ENCODE peak calls at places on chromosome 4, in six cellular contexts. T is body of pancreas, Q is upper lobe of left lung, B is prostate gland, M is endothelial cell of umbilical vein, G is H1. N is an unnamed sample.

GRCh38 chr4:101400096-101400495 is 52.8 kb upstream of the PPP3CA start:
- DNase-seq in T (no peak), Q (no peak), B (no peak), M (no peak), G (no peak), N (no peak)

GRCh38 chr4:144557404-144557803 is 88.6 kb upstream of the HHIP start:
- DNase-seq in T (no peak), Q (no peak), B (no peak), M (peak; percentile 47), G (no peak), N (no peak)

GRCh38 chr4:174461438-174462106 is 60.7 kb downstream of the HPGD start:
- DNase-seq in T (no peak), Q (no peak), B (peak; percentile 46), M (no peak), G (no peak), N (no peak)

GRCh38 chr4:85147481-85148076 is 181.1 kb upstream of the WDFY3 start:
- DNase-seq in T (peak; percentile 81), Q (no peak), B (peak; percentile 31), M (peak; percentile 66), G (no peak), N (peak; percentile 46)

GRCh38 chr4:114267976-114268375 is 288.5 kb upstream of the ARSJ start:
- DNase-seq in T (no peak), Q (no peak), B (no peak), M (no peak), G (no peak), N (no peak)

GRCh38 chr4:80192937-80193336 is 4.4 kb upstream of the PRDM8 start:
- DNase-seq in T (no peak), Q (no peak), B (no peak), M (no peak), G (no peak), N (no peak)

GRCh38 chr4:39526810-39527295 is 386 bp downstream of the UGDH start:
- DNase-seq in T (no peak), Q (no peak), B (no peak), M (no peak), G (no peak), N (no peak)

GRCh38 chr4:162461952-162462351 is 298.2 kb upstream of the FSTL5 start:
- DNase-seq in T (no peak), Q (no peak), B (no peak), M (no peak), G (no peak), N (no peak)

GRCh38 chr4:154189346-154189745 is 302.3 kb downstream of the DCHS2 start:
- DNase-seq in T (no peak), Q (no peak), B (no peak), M (no peak), G (no peak), N (no peak)

GRCh38 chr4:123652501-123652900 is 255.9 kb downstream of the SPRY1 start:
- DNase-seq in T (no peak), Q (no peak), B (no peak), M (peak; percentile 65), G (no peak), N (no peak)

GRCh38 chr4:30191902-30192301 is 528.3 kb upstream of the PCDH7 start:
- DNase-seq in T (no peak), Q (no peak), B (no peak), M (no peak), G (no peak), N (no peak)

GRCh38 chr4:8540072-8540471 is 40.1 kb upstream of the GPR78 start:
- DNase-seq in T (no peak), Q (no peak), B (no peak), M (no peak), G (no peak), N (no peak)

GRCh38 chr4:23504094-23504493 is 385.8 kb downstream of the PPARGC1A start:
- DNase-seq in T (no peak), Q (no peak), B (no peak), M (no peak), G (no peak), N (no peak)

GRCh38 chr4:101114936-101115372 is 232.4 kb downstream of the PPP3CA start:
- DNase-seq in T (no peak), Q (no peak), B (no peak), M (no peak), G (peak; percentile 21), N (no peak)

GRCh38 chr4:110878413-110878812 is 255.5 kb upstream of the PITX2 start:
- DNase-seq in T (no peak), Q (no peak), B (no peak), M (no peak), G (no peak), N (no peak)

GRCh38 chr4:105560488-105560887 is 8.1 kb downstream of the ARHGEF38 start:
- DNase-seq in T (no peak), Q (no peak), B (no peak), M (no peak), G (no peak), N (no peak)

GRCh38 chr4:89897867-89898266 is 3.2 kb downstream of the MMRN1 start:
- DNase-seq in T (no peak), Q (no peak), B (no peak), M (peak; percentile 69), G (no peak), N (no peak)

GRCh38 chr4:159855731-159856130 is 752.9 kb downstream of the RAPGEF2 start:
- DNase-seq in T (no peak), Q (no peak), B (no peak), M (no peak), G (no peak), N (no peak)

GRCh38 chr4:112704991-112705845 is 68.3 kb downstream of the LARP7 start:
- DNase-seq in T (peak; percentile 31), Q (peak; percentile 76), B (peak; percentile 7), M (peak; percentile 46), G (peak; percentile 19), N (peak; percentile 39)

GRCh38 chr4:106463622-106464021 is 95.0 kb upstream of the GIMD1 start:
- DNase-seq in T (no peak), Q (no peak), B (no peak), M (no peak), G (no peak), N (no peak)

GRCh38 chr4:185346975-185347601 is 48.6 kb downstream of the LRP2BP start:
- DNase-seq in T (no peak), Q (no peak), B (no peak), M (no peak), G (no peak), N (no peak)

GRCh38 chr4:152165146-152165545 is 370.7 kb downstream of the FBXW7 start:
- DNase-seq in T (no peak), Q (no peak), B (no peak), M (no peak), G (peak; percentile 56), N (no peak)

GRCh38 chr4:81207793-81208192 is 7.2 kb downstream of the PRKG2 start:
- DNase-seq in T (no peak), Q (no peak), B (no peak), M (no peak), G (no peak), N (no peak)

GRCh38 chr4:101178731-101179130 is 168.6 kb downstream of the PPP3CA start:
- DNase-seq in T (no peak), Q (no peak), B (no peak), M (no peak), G (no peak), N (no peak)

GRCh38 chr4:61799794-61800193 is 599.7 kb downstream of the ADGRL3 start:
- DNase-seq in T (no peak), Q (no peak), B (no peak), M (no peak), G (no peak), N (no peak)

GRCh38 chr4:8840006-8840793 is 31.4 kb downstream of the HMX1 start:
- DNase-seq in T (no peak), Q (peak; percentile 34), B (no peak), M (no peak), G (no peak), N (no peak)

GRCh38 chr4:6641164-6641970 is 882 bp downstream of the MRFAP1 start:
- DNase-seq in T (peak; percentile 55), Q (no peak), B (peak; percentile 35), M (peak; percentile 49), G (no peak), N (peak; percentile 40)
- TF ChIP-seq CTCF in T (no peak), Q (no peak), B (no peak), M (no peak), G (no peak), N (no peak)

GRCh38 chr4:2792396-2792710 is 532 bp upstream of the SH3BP2 start:
- DNase-seq in T (peak; percentile 5), Q (no peak), B (no peak), M (no peak), G (no peak), N (no peak)

GRCh38 chr4:2789801-2790582 is 2.9 kb upstream of the SH3BP2 start:
- DNase-seq in T (no peak), Q (peak; percentile 52), B (no peak), M (no peak), G (no peak), N (peak; percentile 16)

GRCh38 chr4:2790583-2791517 is 2.0 kb upstream of the SH3BP2 start:
- DNase-seq in T (peak; percentile 27), Q (peak; percentile 66), B (no peak), M (no peak), G (no peak), N (no peak)

GRCh38 chr4:2792711-2793577 is at the start of gene SH3BP2:
- DNase-seq in T (peak; percentile 86), Q (peak; percentile 97), B (no peak), M (peak; percentile 69), G (no peak), N (peak; percentile 86)

GRCh38 chr4:2791518-2792395 is 1.1 kb upstream of the SH3BP2 start:
- DNase-seq in T (peak; percentile 52), Q (no peak), B (no peak), M (no peak), G (no peak), N (peak; percentile 25)
- TF ChIP-seq POLR2A in T (no peak), Q (no peak), B (no peak), M (no peak), G (no peak), N (no peak)

DNA sequence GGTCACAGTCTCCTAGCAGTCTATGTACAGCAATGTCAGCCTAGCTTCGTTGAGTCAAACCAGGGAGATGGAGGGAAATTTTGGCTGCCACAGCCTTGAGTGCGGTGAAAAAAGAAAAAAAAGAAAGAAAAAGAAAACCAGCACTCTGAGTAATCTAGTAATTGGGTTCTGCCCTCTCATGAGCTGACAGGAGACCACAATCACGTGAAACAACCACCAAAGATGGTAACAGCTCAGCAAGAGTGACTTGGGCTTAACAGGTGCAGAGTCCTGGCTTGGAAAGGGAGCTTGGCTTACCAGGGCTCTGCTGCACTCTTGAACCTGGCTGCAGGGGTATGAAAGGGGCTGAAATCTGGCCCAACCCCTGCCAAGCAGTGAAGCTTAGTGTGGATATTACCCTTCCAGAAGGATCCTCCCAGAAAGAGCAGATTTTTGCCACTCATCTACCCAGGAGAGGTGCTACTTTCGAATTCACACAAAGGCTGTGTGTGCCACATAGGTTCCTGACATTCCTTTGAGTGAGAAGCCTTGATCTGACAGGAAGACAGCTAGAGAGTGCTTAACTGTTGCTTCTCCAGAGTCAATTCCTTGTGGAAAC is 350.3 kb downstream of the PTTG2 start:
- DNase-seq in T (no peak), Q (no peak), B (no peak), M (no peak), G (no peak), N (no peak)
- H3K27ac ChIP-seq in T (no peak overlapping the region), Q (no peak overlapping the region), B (no peak overlapping the region), M (no peak overlapping the region), G (no peak overlapping the region), N (no peak overlapping the region)

DNA sequence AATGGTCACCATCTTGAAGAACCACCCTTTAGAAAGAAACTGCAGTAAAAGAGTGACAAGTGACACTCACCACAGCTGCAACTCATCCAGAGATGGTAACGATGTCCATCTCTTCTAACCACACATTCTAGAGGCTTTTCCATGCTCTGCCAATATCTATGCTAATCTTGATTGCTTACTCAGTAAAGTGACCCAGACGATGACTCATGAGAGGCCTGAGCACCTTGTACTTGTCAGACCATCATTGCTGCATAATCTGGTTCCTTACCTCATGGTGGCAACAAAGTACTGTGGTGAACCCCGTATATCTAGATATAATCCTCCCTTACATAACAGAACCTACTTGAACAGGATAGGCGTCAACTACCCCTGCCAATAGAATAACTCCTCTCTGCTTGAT is 75.6 kb downstream of the CCNG2 start:
- DNase-seq in T (no peak), Q (no peak), B (no peak), M (no peak), G (no peak), N (no peak)
- TF ChIP-seq CTCF in T (no peak), Q (no peak), B (no peak), M (no peak), G (no peak), N (no peak)

N was measured in stomach.